ENCODE peak calls at places on chromosome 20, in six cellular contexts. H is CD4-positive, CD25-positive, alpha-beta regulatory T cell; O is choroid plexus epithelial cell; D is iPS DF 6.9; W is stomach; I is GM12865. N is an unnamed sample.

GRCh38 chr20:63087872-63088680 is 81.3 kb upstream of the BHLHE23 start:
- DNase-seq in I (no peak), O (no peak), D (no peak), H (no peak), W (no peak), N (peak)

GRCh38 chr20:49456646-49457045 is 25.8 kb downstream of the KCNB1 start:
- DNase-seq in O (no peak), H (no peak), D (no peak), W (no peak), I (no peak), N (no peak)

GRCh38 chr20:62707281-62707941 is 1.2 kb upstream of the NTSR1 start:
- DNase-seq in W (no peak), D (no peak), I (no peak), O (no peak), H (no peak), N (no peak)

GRCh38 chr20:40797425-40797824 is 108.4 kb upstream of the MAFB start:
- DNase-seq in D (no peak), I (peak), W (peak), O (peak), H (peak), N (no peak)

GRCh38 chr20:2663364-2663886 is 591 bp downstream of the IDH3B start:
- DNase-seq in H (no peak), O (no peak), I (no peak), D (no peak), W (no peak), N (no peak)

GRCh38 chr20:5887386-5887785 is 62.9 kb downstream of the TRMT6 start:
- DNase-seq in H (no peak), D (no peak), I (no peak), O (no peak), W (no peak), N (no peak)

GRCh38 chr20:12171927-12172581 is 254.4 kb downstream of the BTBD3 start:
- DNase-seq in D (no peak), W (no peak), O (peak), I (no peak), H (no peak), N (peak)

GRCh38 chr20:17024513-17025105 is 202.2 kb upstream of the PCSK2 start:
- DNase-seq in O (peak), H (no peak), D (peak), I (no peak), W (no peak), N (no peak)

GRCh38 chr20:10508468-10509251 is 73.6 kb downstream of the SLX4IP start:
- DNase-seq in W (no peak), O (peak), H (no peak), I (no peak), D (no peak), N (no peak)

GRCh38 chr20:23118766-23119165 is 32.6 kb upstream of the CD93 start:
- DNase-seq in O (no peak), W (no peak), I (no peak), D (no peak), H (no peak), N (no peak)

GRCh38 chr20:45933231-45934045 is 1.0 kb upstream of the PCIF1 start:
- DNase-seq in I (peak), W (peak), O (peak), D (peak), H (peak), N (peak)

GRCh38 chr20:53599378-53599777 is 5.7 kb upstream of the ZNF217 start:
- DNase-seq in H (no peak), O (no peak), I (no peak), W (peak), D (no peak), N (no peak)

GRCh38 chr20:64029293-64030117 is 6.5 kb upstream of the C20orf204 start:
- DNase-seq in W (no peak), H (no peak), I (no peak), O (no peak), D (no peak), N (no peak)

GRCh38 chr20:3888622-3889488 is at the start of gene PANK2:
- DNase-seq in O (peak), I (peak), D (peak), H (peak), W (peak), N (peak)

GRCh38 chr20:38774167-38774566 is 25.9 kb downstream of the ACTR5 start:
- DNase-seq in W (no peak), H (no peak), I (no peak), O (no peak), D (no peak), N (no peak)

GRCh38 chr20:13922241-13922640 is 68.2 kb downstream of the SEL1L2 start:
- DNase-seq in W (no peak), D (no peak), I (no peak), O (no peak), H (no peak), N (no peak)

GRCh38 chr20:49268600-49269365 is 9.1 kb downstream of the ZNFX1 start:
- DNase-seq in D (no peak), W (no peak), I (peak), H (no peak), O (peak), N (no peak)

GRCh38 chr20:38113401-38114325 is 51.4 kb downstream of the TGM2 start:
- DNase-seq in H (peak), I (peak), D (peak), O (peak), W (no peak), N (peak)

GRCh38 chr20:401682-402495 is 6.2 kb upstream of the RBCK1 start:
- DNase-seq in I (no peak), O (peak), D (no peak), W (no peak), H (peak), N (no peak)

GRCh38 chr20:63549679-63550282 is 2.2 kb upstream of the SRMS start:
- DNase-seq in O (no peak), H (no peak), I (no peak), W (no peak), D (no peak), N (no peak)

GRCh38 chr20:36051318-36052116 is 83.1 kb downstream of the CNBD2 start:
- DNase-seq in H (no peak), D (no peak), O (no peak), I (no peak), W (no peak), N (no peak)

GRCh38 chr20:9977629-9978028 is 57.2 kb upstream of the ANKEF1 start:
- DNase-seq in I (no peak), W (no peak), H (no peak), O (no peak), D (no peak), N (no peak)